ENCODE peak calls at places on chromosome 18, in six cellular contexts. J, C, P, A, U and V are unnamed samples.

GRCh38 chr18:52190630-52191029 is 149.4 kb upstream of the DCC start:
- DNase-seq in J (no peak), C (no peak), U (no peak), P (no peak), A (no peak), V (no peak)

GRCh38 chr18:55650363-55650870 is 62.4 kb upstream of the TCF4 start:
- DNase-seq in J (no peak), A (no peak), C (no peak), P (no peak), U (no peak), V (no peak)

GRCh38 chr18:51651761-51652160 is 454.3 kb upstream of the MEX3C start:
- DNase-seq in P (no peak), A (no peak), U (no peak), J (no peak), C (no peak), V (no peak)

GRCh38 chr18:35142270-35142605 is 98.6 kb upstream of the ZNF397 start:
- DNase-seq in A (no peak), U (no peak), C (no peak), J (no peak), P (no peak), V (no peak)

GRCh38 chr18:56127322-56128099 is 510.9 kb downstream of the TXNL1 start:
- DNase-seq in A (no peak), C (no peak), U (no peak), P (peak; percentile 69), J (no peak), V (peak; percentile 36)

GRCh38 chr18:13536578-13536977 is 189.8 kb downstream of the FAM210A start:
- DNase-seq in J (no peak), U (no peak), A (no peak), C (no peak), P (no peak), V (no peak)

GRCh38 chr18:41881285-41881684 is 73.7 kb upstream of the PIK3C3 start:
- DNase-seq in A (no peak), J (no peak), U (no peak), P (peak; percentile 25), C (peak; percentile 43), V (peak; percentile 75)

GRCh38 chr18:25921677-25922421 is 168.6 kb downstream of the SS18 start:
- DNase-seq in P (peak; percentile 7), J (no peak), A (no peak), U (no peak), C (no peak), V (peak; percentile 31)

GRCh38 chr18:32919799-32920198 is 147.0 kb upstream of the KLHL14 start:
- DNase-seq in P (no peak), U (no peak), C (peak; percentile 33), A (no peak), J (no peak), V (peak; percentile 56)

GRCh38 chr18:37570336-37570930 is 4.8 kb upstream of the CELF4 start:
- DNase-seq in U (no peak), J (no peak), P (no peak), A (no peak), C (no peak), V (no peak)

GRCh38 chr18:36697905-36698304 is 130.9 kb downstream of the TPGS2 start:
- DNase-seq in A (no peak), C (peak; percentile 89), U (no peak), P (peak; percentile 94), J (no peak), V (peak; percentile 93)

GRCh38 chr18:23673725-23674124 is 11.0 kb upstream of the ANKRD29 start:
- DNase-seq in C (no peak), U (no peak), J (no peak), P (no peak), A (no peak), V (no peak)

GRCh38 chr18:52442686-52443085 is 102.7 kb downstream of the DCC start:
- DNase-seq in J (no peak), P (no peak), A (no peak), C (no peak), U (no peak), V (no peak)

GRCh38 chr18:74485860-74486849 is 10.0 kb upstream of the CNDP2 start:
- DNase-seq in J (no peak), A (no peak), C (no peak), U (no peak), P (no peak), V (no peak)

GRCh38 chr18:9965711-9966624 is 52.2 kb downstream of the VAPA start:
- DNase-seq in P (no peak), U (no peak), J (no peak), C (peak; percentile 25), A (no peak), V (no peak)

DNA sequence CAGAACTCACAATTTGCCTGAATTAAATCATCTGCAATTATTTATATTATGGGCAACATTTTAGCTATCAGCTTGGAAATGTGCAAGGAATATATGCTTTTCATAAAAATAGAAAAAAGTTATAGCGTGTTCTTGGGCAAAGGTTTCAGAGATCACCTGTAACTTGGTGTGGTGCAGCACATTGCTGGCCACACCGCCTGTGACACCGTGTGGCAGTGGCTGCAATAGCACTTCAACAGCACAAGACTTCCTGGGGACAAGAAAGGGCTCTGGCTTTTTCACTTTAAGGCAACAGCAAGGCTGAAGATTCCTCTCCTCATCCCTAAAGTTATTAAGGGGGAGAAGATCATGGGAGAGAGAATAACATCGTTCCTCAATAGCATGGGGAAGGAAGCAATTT is 14.8 kb upstream of the SERPINB3 start:
- DNase-seq in P (no peak), U (no peak), J (peak; percentile 63), A (no peak), C (no peak), V (peak; percentile 12)
- TF ChIP-seq CTCF in P (peak; percentile 34), U (no peak), J (peak; percentile 45), A (peak; percentile 10), C (peak; percentile 13), V (peak; percentile 31)

DNA sequence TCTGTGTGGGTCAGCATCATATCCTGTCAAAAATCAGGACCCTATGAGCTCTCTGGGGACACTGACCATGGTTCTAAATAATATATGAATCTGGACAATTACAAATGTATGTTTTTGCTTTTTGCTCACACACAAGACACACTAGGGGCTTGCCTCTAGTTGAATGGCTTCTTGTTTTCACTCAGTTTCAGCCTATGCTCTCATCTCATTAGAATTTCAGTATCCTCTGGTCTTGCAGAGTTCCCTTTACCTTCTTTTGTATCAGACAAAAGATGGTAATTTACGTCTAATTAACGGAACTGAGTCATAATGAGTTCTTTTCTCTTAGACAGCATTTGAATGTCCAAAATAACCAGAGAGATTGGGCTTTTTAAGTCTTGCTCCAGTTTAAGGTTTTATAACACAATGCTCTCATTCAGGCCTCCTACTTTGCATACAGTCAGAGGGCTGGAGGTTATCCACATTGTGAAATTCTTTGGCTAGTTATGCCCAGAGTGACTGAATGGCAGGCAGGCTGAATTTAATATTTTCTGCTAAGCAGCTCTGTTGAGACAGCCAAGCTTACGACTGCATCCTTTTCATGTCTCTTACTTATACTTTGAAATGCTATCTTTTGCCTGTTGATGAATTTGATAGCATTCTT is 90.3 kb downstream of the CDH2 start:
- DNase-seq in C (peak; percentile 76), A (no peak), J (no peak), P (peak; percentile 71), U (no peak), V (peak; percentile 60)
- H3K4me3 ChIP-seq in C (no peak overlapping the region), A (no peak overlapping the region), J (peak overlapping the region; percentile 19), P (no peak overlapping the region), U (no peak overlapping the region), V (no peak overlapping the region)

GRCh38 chr18:49471532-49471931 is 11.1 kb upstream of the DYM start:
- DNase-seq in J (no peak), C (no peak), U (no peak), P (no peak), A (no peak), V (no peak)
- TF ChIP-seq CTCF in J (no peak), C (no peak), U (no peak), P (no peak), A (no peak), V (no peak)

GRCh38 chr18:57839942-57840381 is 36.8 kb upstream of the ATP8B1 start:
- DNase-seq in A (no peak), J (no peak), P (peak; percentile 74), C (peak; percentile 71), U (no peak), V (peak; percentile 48)
- H3K4me3 ChIP-seq in A (no peak overlapping the region), J (no peak overlapping the region), P (no peak overlapping the region), C (no peak overlapping the region), U (no peak overlapping the region), V (no peak overlapping the region)

DNA sequence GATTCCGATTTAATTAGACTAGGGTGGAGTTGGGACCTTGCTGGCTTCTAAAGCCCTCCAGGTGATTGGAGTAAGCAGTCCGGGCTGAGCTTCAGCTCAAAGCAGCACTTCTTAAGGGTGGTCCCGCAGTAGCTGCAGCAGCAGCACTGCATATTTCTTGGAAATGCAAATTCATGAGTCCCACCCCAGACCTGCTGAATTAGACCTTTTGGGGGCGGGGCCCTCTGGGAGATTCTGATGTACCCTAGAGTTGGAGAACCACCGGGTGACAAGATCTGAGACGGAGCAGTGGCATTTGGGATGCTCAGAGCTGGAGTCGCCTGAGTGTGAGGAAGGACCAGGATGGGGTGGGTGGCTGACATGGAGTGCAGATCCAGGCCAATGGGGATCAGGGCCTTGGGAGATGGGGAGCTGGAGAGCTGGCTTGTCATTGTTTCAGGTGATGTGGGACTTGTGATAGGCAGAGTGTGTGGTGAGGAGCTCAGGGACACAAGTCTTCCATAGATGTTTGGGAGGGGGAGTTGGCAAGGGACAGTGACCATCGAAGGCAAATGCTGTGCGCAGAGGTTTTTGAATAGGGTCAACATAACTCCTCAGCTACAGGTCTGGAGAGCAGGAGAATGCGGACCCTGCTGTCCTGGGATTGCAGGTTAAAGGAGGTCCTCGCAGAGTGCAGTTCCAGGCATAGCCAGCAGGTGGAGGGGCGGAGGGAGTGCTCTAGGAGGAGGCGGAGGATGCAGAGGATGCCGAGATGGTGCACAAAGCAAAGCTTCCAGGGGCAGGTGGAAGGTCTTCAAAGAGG is 130.9 kb upstream of the RAB12 start:
- DNase-seq in J (no peak), U (peak; percentile 30), C (peak; percentile 41), A (peak; percentile 46), P (peak; percentile 39), V (peak; percentile 44)
- TF ChIP-seq CTCF in J (peak; percentile 70), U (peak; percentile 63), C (peak; percentile 97), A (peak; percentile 68), P (peak; percentile 89), V (peak; percentile 89)

GRCh38 chr18:27184115-27185024 is 738 bp downstream of the CHST9 start:
- DNase-seq in C (no peak), A (no peak), P (no peak), J (peak; percentile 53), U (no peak), V (no peak)
- H3K4me3 ChIP-seq in C (no peak overlapping the region), A (no peak overlapping the region), P (no peak overlapping the region), J (peak overlapping the region; percentile 55), U (peak overlapping the region; percentile 38), V (no peak overlapping the region)

GRCh38 chr18:46313521-46313920 is 209.3 kb downstream of the HAUS1 start:
- DNase-seq in C (no peak), U (no peak), J (no peak), P (no peak), A (no peak), V (no peak)
- TF ChIP-seq CTCF in C (no peak), U (no peak), J (no peak), P (no peak), A (no peak), V (no peak)